ENCODE peak calls at places on chromosomes 16 and 17, in seven cellular contexts. Z, L, I, A, R, J and T are unnamed samples.

GRCh38 chr17:70050192-70050591 is 24.8 kb upstream of the KCNJ16 start:
- DNase-seq in A (no peak), I (no peak), Z (no peak), L (no peak), R (no peak), J (no peak), T (no peak)

GRCh38 chr17:14351493-14351892 is 50.6 kb downstream of the HS3ST3B1 start:
- DNase-seq in L (peak), A (no peak), R (no peak), Z (no peak), I (no peak), J (peak), T (no peak)

GRCh38 chr17:67994827-67995567 is 1.3 kb downstream of the C17orf58 start:
- DNase-seq in J (peak), I (peak), A (no peak), R (no peak), L (peak), Z (no peak), T (peak)

GRCh38 chr16:20867585-20867984 is 32.6 kb downstream of the DCUN1D3 start:
- DNase-seq in I (no peak), A (no peak), R (no peak), Z (no peak), J (no peak), L (peak), T (no peak)

GRCh38 chr17:49358638-49359247 is 3.3 kb downstream of the ZNF652 start:
- DNase-seq in L (no peak), J (peak), R (no peak), A (no peak), I (peak), Z (no peak), T (no peak)

GRCh38 chr16:72590179-72590937 is 418.4 kb upstream of the PMFBP1 start:
- DNase-seq in L (peak), Z (no peak), A (no peak), J (no peak), I (no peak), R (no peak), T (no peak)

GRCh38 chr17:6712058-6712853 is 913 bp downstream of the SLC13A5 start:
- DNase-seq in R (peak), I (peak), Z (peak), L (no peak), J (no peak), A (peak), T (peak)

GRCh38 chr16:26697826-26698225 is 368.9 kb upstream of the C16orf82 start:
- DNase-seq in R (no peak), A (peak), L (no peak), J (no peak), Z (no peak), I (peak), T (no peak)

GRCh38 chr16:77234611-77235010 is 35.4 kb downstream of the SYCE1L start:
- DNase-seq in I (peak), Z (no peak), R (no peak), L (no peak), A (peak), J (no peak), T (no peak)

GRCh38 chr17:45428050-45428953 is 4.4 kb downstream of the ARHGAP27 start:
- DNase-seq in R (peak), A (peak), Z (peak), J (peak), L (peak), I (peak), T (no peak)

GRCh38 chr17:19728114-19728495 is 11.7 kb upstream of the SLC47A2 start:
- DNase-seq in L (peak), J (peak), A (no peak), Z (no peak), R (no peak), I (no peak), T (no peak)

GRCh38 chr17:75079023-75079373 is 8.8 kb upstream of the SLC16A5 start:
- DNase-seq in L (no peak), Z (no peak), R (no peak), J (no peak), A (no peak), I (peak), T (no peak)

GRCh38 chr16:9681556-9681955 is 500.7 kb downstream of the GRIN2A start:
- DNase-seq in R (no peak), A (no peak), Z (no peak), L (no peak), J (no peak), I (peak), T (no peak)

GRCh38 chr16:85424260-85425060 is 188.7 kb upstream of the GSE1 start:
- DNase-seq in Z (peak), J (no peak), A (no peak), R (no peak), I (no peak), L (no peak), T (no peak)

GRCh38 chr16:80511824-80512223 is 29.0 kb upstream of the DYNLRB2 start:
- DNase-seq in L (no peak), Z (no peak), I (no peak), R (no peak), J (no peak), A (no peak), T (no peak)

GRCh38 chr17:45815752-45816151 is 28.9 kb upstream of the SPPL2C start:
- DNase-seq in J (no peak), I (no peak), Z (no peak), R (no peak), A (no peak), L (no peak), T (no peak)

GRCh38 chr17:40819528-40820125 is 2.8 kb downstream of the KRT10 start:
- DNase-seq in R (no peak), Z (no peak), A (peak), I (no peak), J (peak), L (peak), T (no peak)

GRCh38 chr17:44872131-44872768 is 24.6 kb downstream of the HIGD1B start:
- DNase-seq in A (no peak), I (no peak), R (no peak), L (no peak), J (no peak), Z (no peak), T (no peak)

GRCh38 chr17:5837055-5837491 is 233.1 kb upstream of the WSCD1 start:
- DNase-seq in R (peak), A (no peak), L (peak), I (peak), J (peak), Z (no peak), T (no peak)

GRCh38 chr17:32774286-32775084 is 102.4 kb downstream of the MYO1D start:
- DNase-seq in R (no peak), A (peak), J (no peak), Z (no peak), I (no peak), L (no peak), T (no peak)

GRCh38 chr16:67668495-67669157 is 2.0 kb downstream of the C16orf86 start:
- DNase-seq in Z (no peak), I (no peak), A (no peak), R (no peak), J (no peak), L (no peak), T (no peak)

GRCh38 chr16:25012525-25012991 is 2.6 kb downstream of the ARHGAP17 start:
- DNase-seq in A (no peak), J (peak), I (no peak), L (peak), Z (no peak), R (peak), T (no peak)

GRCh38 chr16:31507929-31508705 is at the start of gene RUSF1:
- DNase-seq in I (peak), R (peak), A (peak), L (peak), J (peak), Z (peak), T (peak)

GRCh38 chr17:35460354-35460851 is 11.8 kb upstream of the SLFN13 start:
- DNase-seq in R (peak), A (peak), I (peak), Z (peak), J (no peak), L (no peak), T (peak)

GRCh38 chr16:47311738-47312505 is 148.9 kb downstream of the ITFG1 start:
- DNase-seq in Z (no peak), L (peak), A (peak), J (no peak), R (no peak), I (peak), T (no peak)

GRCh38 chr16:50519602-50520001 is 28.6 kb upstream of the NKD1 start:
- DNase-seq in R (no peak), L (no peak), J (no peak), I (no peak), Z (no peak), A (no peak), T (no peak)

GRCh38 chr16:50266337-50267091 is at the start of gene ADCY7:
- DNase-seq in L (peak), I (peak), R (peak), Z (no peak), J (peak), A (peak), T (no peak)

GRCh38 chr17:18326572-18326971 is 11.5 kb downstream of the SMCR8 start:
- DNase-seq in Z (no peak), I (no peak), L (no peak), J (no peak), A (no peak), R (no peak), T (no peak)

GRCh38 chr17:62676952-62677596 is 49.6 kb downstream of the MRC2 start:
- DNase-seq in L (no peak), I (no peak), R (no peak), Z (no peak), J (no peak), A (no peak), T (no peak)

GRCh38 chr16:48054881-48055601 is 100.8 kb downstream of the ABCC12 start:
- DNase-seq in I (peak), J (peak), L (peak), A (peak), R (peak), Z (peak), T (peak)

GRCh38 chr17:38421224-38421841 is 6.9 kb upstream of the ARHGAP23 start:
- DNase-seq in A (no peak), L (peak), Z (no peak), J (no peak), R (no peak), I (peak), T (no peak)

GRCh38 chr17:3531266-3532101 is 26.1 kb downstream of the TRPV3 start:
- DNase-seq in A (no peak), L (no peak), I (peak), Z (no peak), J (no peak), R (no peak), T (no peak)

GRCh38 chr16:87924041-87924851 is 12.1 kb downstream of the CA5A start:
- DNase-seq in R (no peak), A (no peak), L (no peak), I (no peak), J (no peak), Z (no peak), T (no peak)

GRCh38 chr16:89704281-89704680 is 2.8 kb upstream of the SPATA2L start:
- DNase-seq in I (no peak), A (no peak), L (no peak), R (no peak), Z (no peak), J (no peak), T (no peak)

GRCh38 chr16:49560018-49560830 is 186.6 kb downstream of the C16orf78 start:
- DNase-seq in I (no peak), R (no peak), A (peak), J (no peak), L (no peak), Z (no peak), T (no peak)

GRCh38 chr16:51734220-51734619 is 583.1 kb upstream of the SALL1 start:
- DNase-seq in I (no peak), J (no peak), A (no peak), L (no peak), Z (no peak), R (no peak), T (no peak)
- H2BK5ac ChIP-seq in I (no peak), J (no peak), A (no peak), L (no peak), Z (no peak), R (no peak), T (no peak)

GRCh38 chr16:81650281-81650680 is 128.8 kb upstream of the PLCG2 start:
- DNase-seq in Z (no peak), J (no peak), I (no peak), A (no peak), R (no peak), L (no peak), T (no peak)

GRCh38 chr16:81651758-81652718 is 127.1 kb upstream of the PLCG2 start:
- DNase-seq in I (no peak), L (no peak), Z (no peak), J (no peak), R (no peak), A (no peak), T (no peak)

GRCh38 chr16:81649561-81649960 is 129.5 kb upstream of the PLCG2 start:
- DNase-seq in I (no peak), J (peak), Z (no peak), A (no peak), R (no peak), L (peak), T (no peak)

GRCh38 chr16:81652798-81653505 is 126.1 kb upstream of the PLCG2 start:
- DNase-seq in L (no peak), I (no peak), J (no peak), Z (no peak), A (no peak), R (no peak), T (no peak)

GRCh38 chr16:81650982-81651562 is 128.0 kb upstream of the PLCG2 start:
- DNase-seq in A (peak), R (no peak), J (no peak), I (peak), L (no peak), Z (peak), T (peak)
- H2BK5ac ChIP-seq in A (no peak), R (no peak), J (no peak), I (no peak), L (no peak), Z (peak), T (no peak)

GRCh38 chr16:81679721-81680430 is 99.2 kb upstream of the PLCG2 start:
- DNase-seq in A (no peak), R (no peak), Z (no peak), L (no peak), I (no peak), J (no peak), T (no peak)

GRCh38 chr16:81677375-81677737 is 101.7 kb upstream of the PLCG2 start:
- DNase-seq in Z (no peak), R (no peak), L (no peak), A (no peak), I (no peak), J (no peak), T (no peak)

GRCh38 chr16:81676571-81677374 is 102.3 kb upstream of the PLCG2 start:
- DNase-seq in A (no peak), J (no peak), Z (no peak), I (no peak), L (no peak), R (no peak), T (no peak)

GRCh38 chr16:81680444-81681263 is 98.4 kb upstream of the PLCG2 start:
- DNase-seq in J (no peak), R (no peak), I (no peak), Z (no peak), L (no peak), A (no peak), T (no peak)

GRCh38 chr16:81678326-81679095 is 100.6 kb upstream of the PLCG2 start:
- DNase-seq in J (no peak), Z (no peak), I (no peak), R (no peak), A (no peak), L (no peak), T (no peak)
- H2BK5ac ChIP-seq in J (no peak), Z (no peak), I (no peak), R (no peak), A (no peak), L (no peak), T (peak)

DNA sequence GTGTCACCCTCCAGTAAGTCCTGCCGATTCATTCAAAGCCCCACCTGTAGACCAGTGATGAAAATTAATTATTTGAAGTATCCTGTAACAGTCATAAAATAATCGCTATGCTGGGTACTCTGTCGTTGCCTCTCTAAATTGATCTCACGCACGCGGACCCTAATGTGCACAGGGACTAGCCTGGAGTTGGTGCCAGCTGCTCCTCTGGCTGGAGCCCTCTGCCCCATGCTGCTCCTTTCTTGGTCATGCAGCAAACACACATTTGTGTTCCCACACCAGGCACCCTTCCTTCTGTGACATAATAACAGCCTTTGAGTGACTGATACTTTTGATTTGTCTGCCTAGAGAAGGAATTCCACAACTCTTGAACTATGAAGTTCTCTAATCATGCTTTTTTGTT is 16.0 kb downstream of the RAB11FIP3 start:
- DNase-seq in R (no peak), A (no peak), Z (no peak), L (no peak), I (no peak), J (no peak), T (no peak)
- H2BK5ac ChIP-seq in R (no peak), A (no peak), Z (no peak), L (no peak), I (no peak), J (no peak), T (no peak)

GRCh38 chr17:76083536-76083935 is 4.6 kb downstream of the ZACN start:
- DNase-seq in I (no peak), J (no peak), Z (no peak), L (no peak), A (no peak), R (no peak), T (no peak)
- H2BK5ac ChIP-seq in I (no peak), J (no peak), Z (no peak), L (no peak), A (no peak), R (no peak), T (no peak)

GRCh38 chr16:75421820-75422126 is 11.5 kb downstream of the CFDP1 start:
- DNase-seq in R (no peak), A (no peak), J (no peak), L (no peak), Z (no peak), I (no peak), T (no peak)
- H2BK5ac ChIP-seq in R (no peak), A (no peak), J (no peak), L (no peak), Z (no peak), I (no peak), T (no peak)

DNA sequence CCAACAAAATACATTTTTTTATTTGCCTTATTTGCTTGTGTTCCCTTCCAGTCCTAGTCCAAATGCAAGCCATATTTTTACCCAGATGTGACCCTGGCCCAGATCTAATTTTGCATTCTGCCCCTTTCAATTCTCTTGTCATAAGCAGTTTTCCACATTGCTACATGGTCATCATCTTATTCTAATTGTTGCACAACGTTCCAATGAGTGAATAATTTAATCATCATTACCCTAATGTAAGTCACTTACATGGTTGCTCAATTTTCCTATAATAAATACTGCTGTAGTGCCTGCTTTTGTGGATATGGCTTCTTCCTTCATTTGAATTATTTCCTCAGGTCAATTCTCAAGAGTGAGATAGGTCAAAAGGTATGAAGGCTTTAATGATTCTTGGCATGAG is 12.8 kb downstream of the RSAD1 start:
- DNase-seq in Z (no peak), R (no peak), J (no peak), I (no peak), A (no peak), L (no peak), T (no peak)
- H2BK5ac ChIP-seq in Z (no peak), R (no peak), J (no peak), I (no peak), A (no peak), L (no peak), T (no peak)

GRCh38 chr17:78086740-78087139 is 41.8 kb downstream of the TMC6 start:
- DNase-seq in I (no peak), R (no peak), Z (no peak), J (no peak), L (no peak), A (no peak), T (no peak)
- H2BK5ac ChIP-seq in I (no peak), R (no peak), Z (no peak), J (no peak), L (no peak), A (no peak), T (no peak)

DNA sequence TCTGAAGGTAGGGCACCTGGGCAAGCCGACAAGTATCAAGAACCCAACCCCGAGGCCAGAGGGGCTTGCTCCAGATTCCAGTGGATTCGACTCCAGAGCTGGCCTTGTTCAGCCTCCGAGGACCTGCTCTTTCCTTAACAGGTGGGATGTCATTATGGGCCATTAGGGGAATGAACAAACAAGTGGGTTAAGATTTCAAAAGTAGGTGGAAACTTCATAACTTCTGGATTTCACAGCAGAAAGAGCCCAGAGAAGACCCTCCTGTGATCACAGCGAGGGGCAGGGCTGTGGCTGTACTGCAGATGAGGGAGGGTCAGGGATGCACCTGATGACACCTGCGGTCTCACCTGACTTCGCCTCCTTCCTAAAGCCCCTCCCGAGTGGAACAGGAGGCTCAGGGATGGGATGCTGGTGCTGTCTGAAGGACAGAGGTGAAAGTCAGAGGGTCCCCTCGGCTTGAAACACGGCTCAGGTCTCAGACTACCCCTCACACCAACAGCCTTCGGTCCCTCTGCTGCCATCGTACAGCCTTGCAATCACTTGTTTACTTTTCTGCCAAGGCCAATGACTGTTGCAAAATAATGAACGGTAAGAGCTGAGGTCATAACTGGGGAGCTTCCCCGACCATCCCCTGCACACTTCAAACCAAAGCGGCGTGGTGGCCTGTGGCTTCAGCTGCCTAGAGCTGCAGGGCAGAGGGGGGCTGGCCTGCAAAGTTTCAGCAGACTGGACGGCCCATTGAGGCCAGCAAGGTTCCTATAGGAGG is 5.5 kb downstream of the PAM16 start:
- DNase-seq in I (no peak), J (peak), A (no peak), R (no peak), Z (no peak), L (no peak), T (no peak)
- H2BK5ac ChIP-seq in I (no peak), J (no peak), A (no peak), R (no peak), Z (no peak), L (no peak), T (no peak)